ENCODE peak calls at places on chromosome 18, in nine cellular contexts. T is cardiac muscle cell, D is A673, E is GM23338, I is HepG2, L is stomach, Z is heart left ventricle, M is H1, K is BE2C. G is an unnamed sample.

GRCh38 chr18:79933765-79934164 is 17.7 kb downstream of the SLC66A2 start:
- DNase-seq in T (peak; percentile 50), D (no peak), E (peak; percentile 81), I (peak; percentile 81), L (no peak), Z (peak; percentile 50), M (peak; percentile 19), K (no peak), G (no peak)

GRCh38 chr18:14075196-14075595 is 57.0 kb downstream of the ZNF519 start:
- DNase-seq in T (no peak), D (no peak), E (peak; percentile 28), I (no peak), L (no peak), Z (no peak), M (no peak), K (no peak), G (no peak)

GRCh38 chr18:62634991-62635630 is 80.2 kb upstream of the PHLPP1 start:
- DNase-seq in T (no peak), D (no peak), E (no peak), I (peak; percentile 7), L (no peak), Z (no peak), M (no peak), K (no peak), G (no peak)

GRCh38 chr18:59265246-59266018 is 7.8 kb downstream of the RAX start:
- DNase-seq in T (peak; percentile 17), D (peak; percentile 92), E (peak; percentile 96), I (no peak), L (no peak), Z (no peak), M (peak; percentile 91), K (peak; percentile 39), G (peak; percentile 85)

GRCh38 chr18:37662546-37663339 is 97.1 kb upstream of the CELF4 start:
- DNase-seq in T (no peak), D (no peak), E (no peak), I (no peak), L (no peak), Z (no peak), M (no peak), K (no peak), G (no peak)

GRCh38 chr18:46338213-46338612 is 234.0 kb downstream of the HAUS1 start:
- DNase-seq in T (no peak), D (peak; percentile 18), E (peak; percentile 57), I (no peak), L (no peak), Z (no peak), M (no peak), K (peak; percentile 69), G (no peak)

GRCh38 chr18:58242978-58243377 is 199.0 kb downstream of the NEDD4L start:
- DNase-seq in T (no peak), D (no peak), E (no peak), I (no peak), L (no peak), Z (no peak), M (no peak), K (no peak), G (no peak)

GRCh38 chr18:59779979-59780378 is 82.8 kb upstream of the CCBE1 start:
- DNase-seq in T (peak; percentile 82), D (no peak), E (no peak), I (no peak), L (no peak), Z (no peak), M (no peak), K (no peak), G (peak; percentile 79)

GRCh38 chr18:46433121-46433826 is 223.7 kb downstream of the LOXHD1 start:
- DNase-seq in T (no peak), D (no peak), E (peak; percentile 96), I (no peak), L (no peak), Z (no peak), M (peak; percentile 94), K (no peak), G (no peak)

GRCh38 chr18:31424383-31424988 is 23.1 kb upstream of the DSG3 start:
- DNase-seq in T (peak; percentile 59), D (peak; percentile 51), E (peak; percentile 83), I (peak; percentile 10), L (peak; percentile 39), Z (no peak), M (peak; percentile 76), K (no peak), G (peak; percentile 25)

GRCh38 chr18:58630071-58630470 is 1.2 kb upstream of the ALPK2 start:
- DNase-seq in T (no peak), D (no peak), E (no peak), I (no peak), L (no peak), Z (no peak), M (no peak), K (no peak), G (no peak)

GRCh38 chr18:42087195-42087594 is 132.2 kb downstream of the PIK3C3 start:
- DNase-seq in T (no peak), D (no peak), E (no peak), I (no peak), L (no peak), Z (no peak), M (no peak), K (no peak), G (no peak)

GRCh38 chr18:69330345-69330744 is 70.3 kb upstream of the DOK6 start:
- DNase-seq in T (no peak), D (no peak), E (no peak), I (peak; percentile 27), L (no peak), Z (no peak), M (no peak), K (no peak), G (no peak)

GRCh38 chr18:58691256-58691655 is 20.0 kb downstream of the MALT1 start:
- DNase-seq in T (peak; percentile 26), D (no peak), E (no peak), I (no peak), L (no peak), Z (no peak), M (no peak), K (no peak), G (no peak)

GRCh38 chr18:51151568-51152511 is 45.6 kb downstream of the MEX3C start:
- DNase-seq in T (no peak), D (no peak), E (peak; percentile 24), I (no peak), L (peak; percentile 35), Z (no peak), M (no peak), K (no peak), G (no peak)

GRCh38 chr18:79744625-79745024 is 53.1 kb upstream of the KCNG2 start:
- DNase-seq in T (no peak), D (no peak), E (no peak), I (no peak), L (no peak), Z (no peak), M (no peak), K (no peak), G (no peak)

GRCh38 chr18:8929381-8929780 is 173.1 kb upstream of the NDUFV2 start:
- DNase-seq in T (no peak), D (no peak), E (no peak), I (no peak), L (no peak), Z (no peak), M (no peak), K (no peak), G (peak; percentile 49)

GRCh38 chr18:70578480-70578879 is 289.6 kb downstream of the SOCS6 start:
- DNase-seq in T (no peak), D (peak; percentile 32), E (no peak), I (peak; percentile 4), L (no peak), Z (no peak), M (peak; percentile 95), K (no peak), G (no peak)

GRCh38 chr18:48765053-48765452 is 185.7 kb downstream of the SMAD7 start:
- DNase-seq in T (no peak), D (no peak), E (peak; percentile 18), I (no peak), L (no peak), Z (no peak), M (no peak), K (no peak), G (peak; percentile 53)

DNA sequence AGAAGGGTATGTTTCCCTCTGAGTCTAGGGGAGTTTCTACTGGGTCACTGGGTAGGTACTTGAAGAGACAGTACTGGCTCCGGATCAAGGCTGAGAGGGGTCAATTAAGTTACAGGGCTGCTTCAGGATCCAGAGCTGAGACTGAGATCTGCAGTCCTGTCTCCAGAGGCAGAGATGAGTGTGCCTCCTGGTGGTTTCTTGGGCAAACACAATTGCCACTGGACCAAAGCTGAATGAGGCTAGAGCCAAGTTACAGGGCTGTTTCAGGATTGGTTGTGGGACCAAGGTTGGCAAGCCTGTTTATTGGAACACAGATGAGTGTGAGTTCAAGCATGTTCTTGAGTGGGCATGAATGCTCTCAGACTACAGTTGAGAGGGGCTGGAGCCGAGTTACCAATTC is 157.9 kb downstream of the ADCYAP1 start:
- DNase-seq in T (peak; percentile 19), D (no peak), E (peak; percentile 31), I (peak; percentile 1), L (no peak), Z (no peak), M (no peak), K (no peak), G (no peak)
- TF ChIP-seq CTCF in T (no peak), D (no peak), E (peak; percentile 76), I (peak; percentile 33), L (no peak), Z (no peak), M (peak; percentile 51), K (peak; percentile 34), G (no peak)

GRCh38 chr18:39211461-39211860 is 1645.9 kb upstream of the CELF4 start:
- DNase-seq in T (no peak), D (no peak), E (no peak), I (no peak), L (no peak), Z (no peak), M (no peak), K (no peak), G (no peak)

GRCh38 chr18:39200153-39200552 is 1634.6 kb upstream of the CELF4 start:
- DNase-seq in T (no peak), D (no peak), E (no peak), I (no peak), L (no peak), Z (no peak), M (no peak), K (no peak), G (no peak)

GRCh38 chr18:39209173-39209572 is 1643.6 kb upstream of the CELF4 start:
- DNase-seq in T (no peak), D (no peak), E (no peak), I (no peak), L (no peak), Z (no peak), M (no peak), K (no peak), G (no peak)

GRCh38 chr18:39205565-39205964 is 1640.0 kb upstream of the CELF4 start:
- DNase-seq in T (peak; percentile 1), D (no peak), E (no peak), I (peak; percentile 3), L (no peak), Z (no peak), M (no peak), K (no peak), G (no peak)
- TF ChIP-seq CTCF in T (no peak), D (no peak), E (no peak), I (no peak), L (no peak), Z (no peak), M (no peak), K (no peak), G (no peak)

GRCh38 chr18:40739029-40739428 is 1216.0 kb upstream of the PIK3C3 start:
- DNase-seq in T (no peak), D (no peak), E (no peak), I (no peak), L (no peak), Z (no peak), M (no peak), K (no peak), G (no peak)
- TF ChIP-seq CTCF in T (no peak), D (no peak), E (no peak), I (no peak), L (no peak), Z (no peak), M (no peak), K (no peak), G (no peak)

GRCh38 chr18:54222922-54223567 is 1.4 kb downstream of the MBD2 start:
- DNase-seq in T (no peak), D (no peak), E (no peak), I (peak; percentile 25), L (no peak), Z (no peak), M (no peak), K (no peak), G (no peak)
- TF ChIP-seq CTCF in T (peak; percentile 21), D (no peak), E (peak; percentile 40), I (peak; percentile 52), L (no peak), Z (peak; percentile 11), M (no peak), K (no peak), G (peak; percentile 16)

G was measured in osteoblast.